ENCODE peak calls at places on chromosomes 7 and 10, in five cellular contexts. X, O, Q, A and U are unnamed samples.

GRCh38 chr7:122605929-122606328 is 93.0 kb downstream of the RNF133 start:
- DNase-seq in X (no peak), O (no peak), Q (no peak), A (no peak), U (no peak)

GRCh38 chr10:31926154-31926553 is 2.5 kb downstream of the ARHGAP12 start:
- DNase-seq in X (no peak), O (no peak), Q (no peak), A (no peak), U (no peak)

GRCh38 chr7:55878701-55879100 is 8.6 kb upstream of the ZNF713 start:
- DNase-seq in X (no peak), O (no peak), Q (no peak), A (no peak), U (no peak)

GRCh38 chr10:2979267-2979660 is 88.1 kb upstream of the PFKP start:
- DNase-seq in X (no peak), O (no peak), Q (no peak), A (no peak), U (no peak)

GRCh38 chr10:103192451-103193106 is 493 bp downstream of the NT5C2 start:
- DNase-seq in X (no peak), O (peak; percentile 94), Q (no peak), A (peak; percentile 88), U (peak; percentile 91)

GRCh38 chr7:18087031-18087686 is 59.5 kb upstream of the PRPS1L1 start:
- DNase-seq in X (no peak), O (no peak), Q (no peak), A (no peak), U (no peak)

GRCh38 chr10:61974611-61975010 is 73.1 kb downstream of the ARID5B start:
- DNase-seq in X (no peak), O (no peak), Q (no peak), A (peak; percentile 40), U (peak; percentile 22)

GRCh38 chr7:111919690-111920179 is 286.5 kb downstream of the DOCK4 start:
- DNase-seq in X (no peak), O (no peak), Q (no peak), A (no peak), U (peak; percentile 80)

GRCh38 chr10:129168660-129169059 is 298.4 kb upstream of the MGMT start:
- DNase-seq in X (no peak), O (no peak), Q (no peak), A (no peak), U (no peak)

GRCh38 chr10:57015595-57016303 is 654.7 kb upstream of the ZWINT start:
- DNase-seq in X (no peak), O (no peak), Q (no peak), A (no peak), U (no peak)

GRCh38 chr7:18873674-18874341 is 243.6 kb downstream of the TWIST1 start:
- DNase-seq in X (no peak), O (no peak), Q (no peak), A (peak; percentile 69), U (peak; percentile 17)

GRCh38 chr7:104980440-104980839 is 33.6 kb upstream of the KMT2E start:
- DNase-seq in X (no peak), O (no peak), Q (no peak), A (no peak), U (no peak)

GRCh38 chr7:104299323-104299722 is 29.1 kb upstream of the LHFPL3 start:
- DNase-seq in X (no peak), O (no peak), Q (no peak), A (no peak), U (no peak)

GRCh38 chr10:11197266-11197712 is 179.6 kb downstream of the CELF2 start:
- DNase-seq in X (no peak), O (no peak), Q (no peak), A (no peak), U (no peak)

GRCh38 chr7:50714851-50715250 is 67.8 kb downstream of the GRB10 start:
- DNase-seq in X (peak; percentile 40), O (no peak), Q (no peak), A (no peak), U (no peak)

GRCh38 chr10:3783721-3784432 is 1.1 kb downstream of the KLF6 start:
- DNase-seq in X (no peak), O (no peak), Q (no peak), A (peak; percentile 44), U (peak; percentile 58)

GRCh38 chr10:80271416-80271815 is 18.0 kb downstream of the MAT1A start:
- DNase-seq in X (no peak), O (no peak), Q (no peak), A (no peak), U (no peak)

GRCh38 chr10:79023489-79024162 is 45.1 kb upstream of the ZMIZ1 start:
- DNase-seq in X (no peak), O (peak; percentile 52), Q (no peak), A (peak; percentile 74), U (peak; percentile 64)

GRCh38 chr7:13990319-13990983 is 985 bp upstream of the ETV1 start:
- DNase-seq in X (no peak), O (peak; percentile 75), Q (peak; percentile 63), A (peak; percentile 90), U (peak; percentile 66)

GRCh38 chr10:132371641-132372081 is 25.3 kb upstream of the PWWP2B start:
- DNase-seq in X (no peak), O (peak; percentile 41), Q (no peak), A (no peak), U (peak; percentile 68)

GRCh38 chr7:119623427-119623826 is 649.5 kb upstream of the KCND2 start:
- DNase-seq in X (no peak), O (no peak), Q (no peak), A (no peak), U (no peak)

GRCh38 chr10:132455986-132456847 is 59.2 kb downstream of the PWWP2B start:
- DNase-seq in X (no peak), O (peak; percentile 70), Q (no peak), A (no peak), U (no peak)

GRCh38 chr10:30493609-30494530 is 59.9 kb downstream of the MAP3K8 start:
- DNase-seq in X (no peak), O (no peak), Q (no peak), A (no peak), U (peak; percentile 77)

GRCh38 chr10:3893904-3894563 is 109.0 kb upstream of the KLF6 start:
- DNase-seq in X (no peak), O (no peak), Q (no peak), A (no peak), U (no peak)

GRCh38 chr10:10516731-10517130 is 500.9 kb upstream of the CELF2 start:
- DNase-seq in X (no peak), O (no peak), Q (no peak), A (no peak), U (no peak)

GRCh38 chr7:141501451-141501850 is 49.8 kb upstream of the AGK start:
- DNase-seq in X (no peak), O (no peak), Q (no peak), A (no peak), U (no peak)

GRCh38 chr7:40765633-40766032 is 630.8 kb downstream of the SUGCT start:
- DNase-seq in X (no peak), O (no peak), Q (no peak), A (no peak), U (no peak)

DNA sequence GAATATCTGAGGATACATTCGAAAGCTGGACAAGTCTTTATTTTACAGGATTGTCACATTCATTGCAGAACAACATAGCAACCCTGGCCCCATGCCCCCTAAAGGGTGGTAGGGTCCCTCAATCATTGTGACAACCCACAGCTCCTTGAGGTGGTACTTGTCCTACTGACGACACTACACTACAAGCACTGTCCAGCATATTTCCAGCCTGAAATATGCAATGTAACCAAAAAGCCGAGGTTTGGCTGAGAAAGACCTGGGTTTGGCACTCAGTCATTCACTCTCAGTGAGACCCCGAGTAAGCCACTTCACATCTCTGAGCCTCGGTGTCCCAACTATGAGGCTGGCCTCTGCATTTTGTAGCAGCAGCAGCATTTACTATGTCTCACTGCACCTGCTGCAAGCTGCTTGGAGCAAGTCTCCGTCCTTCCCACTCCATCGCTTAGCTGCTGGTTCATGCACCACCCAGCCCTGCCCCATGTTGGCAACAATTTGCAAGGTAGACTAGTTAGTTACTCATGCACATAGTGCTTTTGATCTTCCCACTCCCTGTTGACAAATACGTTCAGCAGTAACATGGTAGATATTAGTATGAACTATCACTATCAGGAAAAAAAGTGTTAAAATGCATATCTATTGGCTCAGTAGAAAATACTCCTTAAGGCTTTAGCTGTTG is 43.6 kb upstream of the TNPO3 start:
- DNase-seq in X (no peak), O (no peak), Q (no peak), A (no peak), U (no peak)
- H3K4me1 ChIP-seq in X (no peaks in the 10 kb centered on the region), O (peaks cover 37% of the 10 kb centered on the region), Q (no peaks in the 10 kb centered on the region), A (no peaks in the 10 kb centered on the region), U (no peaks in the 10 kb centered on the region)

GRCh38 chr10:69741671-69742355 is 59.9 kb upstream of the COL13A1 start:
- DNase-seq in X (no peak), O (no peak), Q (no peak), A (no peak), U (no peak)

GRCh38 chr10:69742356-69742695 is 59.4 kb upstream of the COL13A1 start:
- DNase-seq in X (no peak), O (no peak), Q (no peak), A (no peak), U (no peak)

GRCh38 chr10:69741252-69741651 is 60.5 kb upstream of the COL13A1 start:
- DNase-seq in X (no peak), O (no peak), Q (no peak), A (no peak), U (no peak)

GRCh38 chr10:69744971-69745370 is 56.7 kb upstream of the COL13A1 start:
- DNase-seq in X (no peak), O (no peak), Q (no peak), A (no peak), U (no peak)

GRCh38 chr10:69742928-69743602 is 58.6 kb upstream of the COL13A1 start:
- DNase-seq in X (no peak), O (no peak), Q (no peak), A (peak; percentile 64), U (peak; percentile 90)
- TF ChIP-seq CTCF in X (peak; percentile 77), O (peak; percentile 40), Q (no peak), A (peak; percentile 71), U (peak; percentile 67)

GRCh38 chr7:148397056-148397455 is 193.5 kb upstream of the C7orf33 start:
- DNase-seq in X (no peak), O (no peak), Q (no peak), A (no peak), U (no peak)

GRCh38 chr7:148395292-148395691 is 195.3 kb upstream of the C7orf33 start:
- DNase-seq in X (no peak), O (no peak), Q (no peak), A (peak; percentile 28), U (peak; percentile 66)

GRCh38 chr7:148397555-148397954 is 193.0 kb upstream of the C7orf33 start:
- DNase-seq in X (no peak), O (no peak), Q (no peak), A (no peak), U (no peak)

GRCh38 chr7:148395990-148396716 is 194.4 kb upstream of the C7orf33 start:
- DNase-seq in X (no peak), O (no peak), Q (no peak), A (no peak), U (no peak)

DNA sequence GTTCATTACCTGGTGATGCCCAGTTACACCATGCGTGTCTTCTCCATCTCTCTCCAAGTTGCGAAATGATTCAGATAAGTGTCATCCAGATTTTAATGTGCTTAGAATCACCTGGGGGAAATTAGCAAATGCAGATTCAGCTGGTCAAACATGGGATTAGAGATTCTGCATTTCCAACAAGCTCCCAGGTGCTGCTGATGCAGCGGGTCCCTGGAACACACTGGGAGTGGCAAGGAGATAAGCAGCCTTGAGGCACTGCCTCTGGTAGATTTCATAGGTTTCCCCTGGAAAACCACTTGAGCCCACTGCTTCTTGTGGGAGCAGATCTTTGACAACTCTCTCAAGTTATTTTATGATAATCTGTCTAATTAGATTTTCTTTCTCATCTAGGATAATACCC is 196.0 kb upstream of the C7orf33 start:
- DNase-seq in X (no peak), O (no peak), Q (no peak), A (no peak), U (no peak)
- H3K4me1 ChIP-seq in X (peaks cover 9% of the 10 kb centered on the region), O (no peaks in the 10 kb centered on the region), Q (no peaks in the 10 kb centered on the region), A (peaks cover 24% of the 10 kb centered on the region), U (no peaks in the 10 kb centered on the region)

GRCh38 chr10:93821051-93821772 is 63.5 kb downstream of the LGI1 start:
- DNase-seq in X (no peak), O (no peak), Q (no peak), A (peak; percentile 45), U (no peak)
- TF ChIP-seq CTCF in X (no peak), O (peak; percentile 45), Q (peak; percentile 73), A (peak; percentile 53), U (peak; percentile 60)